ENCODE peak calls at places on chromosomes 5 and 9, in ten cellular contexts. One of them, this sample, is unnamed.

GRCh38 chr9:76687861-76688374 is 76.3 kb upstream of the PCA3 start:
- DNase-seq in Peyer's patch: no peak
- DNase-seq in spleen: no peak
- DNase-seq in ovary: no peak
- DNase-seq in stomach: peak
- DNase-seq in A549: no peak
- DNase-seq in HCT116: peak
- DNase-seq in gastrocnemius medialis: no peak
- DNase-seq in vagina: no peak
- DNase-seq in esophagus squamous epithelium: no peak
- DNase-seq in this sample: no peak

GRCh38 chr9:36928670-36929349 is 105.3 kb downstream of the PAX5 start:
- DNase-seq in gastrocnemius medialis: no peak
- DNase-seq in stomach: no peak
- DNase-seq in A549: peak
- DNase-seq in Peyer's patch: no peak
- DNase-seq in vagina: no peak
- DNase-seq in spleen: no peak
- DNase-seq in ovary: no peak
- DNase-seq in esophagus squamous epithelium: no peak
- DNase-seq in HCT116: no peak
- DNase-seq in this sample: no peak

GRCh38 chr5:62268239-62268638 is 37.8 kb upstream of the KIF2A start:
- DNase-seq in stomach: no peak
- DNase-seq in gastrocnemius medialis: no peak
- DNase-seq in vagina: no peak
- DNase-seq in A549: peak
- DNase-seq in Peyer's patch: no peak
- DNase-seq in HCT116: peak
- DNase-seq in spleen: no peak
- DNase-seq in esophagus squamous epithelium: no peak
- DNase-seq in ovary: no peak
- DNase-seq in this sample: no peak

GRCh38 chr9:75803130-75803529 is 87.3 kb upstream of the PCSK5 start:
- DNase-seq in Peyer's patch: no peak
- DNase-seq in spleen: no peak
- DNase-seq in HCT116: no peak
- DNase-seq in A549: no peak
- DNase-seq in esophagus squamous epithelium: no peak
- DNase-seq in vagina: no peak
- DNase-seq in gastrocnemius medialis: no peak
- DNase-seq in ovary: no peak
- DNase-seq in stomach: no peak
- DNase-seq in this sample: no peak

GRCh38 chr5:2153808-2154207 is 271.1 kb upstream of the IRX4 start:
- DNase-seq in vagina: no peak
- DNase-seq in Peyer's patch: no peak
- DNase-seq in A549: no peak
- DNase-seq in spleen: peak
- DNase-seq in gastrocnemius medialis: no peak
- DNase-seq in stomach: no peak
- DNase-seq in esophagus squamous epithelium: no peak
- DNase-seq in ovary: no peak
- DNase-seq in HCT116: no peak
- DNase-seq in this sample: no peak

GRCh38 chr5:128539038-128539429 is 989 bp upstream of the FBN2 start:
- DNase-seq in stomach: no peak
- DNase-seq in vagina: no peak
- DNase-seq in HCT116: no peak
- DNase-seq in esophagus squamous epithelium: no peak
- DNase-seq in ovary: no peak
- DNase-seq in Peyer's patch: no peak
- DNase-seq in A549: peak
- DNase-seq in gastrocnemius medialis: no peak
- DNase-seq in spleen: peak
- DNase-seq in this sample: no peak

GRCh38 chr9:100352201-100352726 is 478 bp downstream of the TEX10 start:
- DNase-seq in HCT116: no peak
- DNase-seq in Peyer's patch: no peak
- DNase-seq in stomach: peak
- DNase-seq in ovary: peak
- DNase-seq in esophagus squamous epithelium: no peak
- DNase-seq in vagina: peak
- DNase-seq in spleen: no peak
- DNase-seq in gastrocnemius medialis: peak
- DNase-seq in A549: peak
- DNase-seq in this sample: peak

GRCh38 chr9:20962487-20962886 is 69.0 kb downstream of the HACD4 start:
- DNase-seq in stomach: no peak
- DNase-seq in esophagus squamous epithelium: no peak
- DNase-seq in gastrocnemius medialis: no peak
- DNase-seq in HCT116: no peak
- DNase-seq in A549: no peak
- DNase-seq in ovary: no peak
- DNase-seq in vagina: no peak
- DNase-seq in Peyer's patch: no peak
- DNase-seq in spleen: no peak
- DNase-seq in this sample: no peak

GRCh38 chr5:141603912-141604311 is 14.9 kb downstream of the DIAPH1 start:
- DNase-seq in ovary: no peak
- DNase-seq in stomach: no peak
- DNase-seq in vagina: no peak
- DNase-seq in HCT116: no peak
- DNase-seq in A549: no peak
- DNase-seq in gastrocnemius medialis: no peak
- DNase-seq in Peyer's patch: no peak
- DNase-seq in esophagus squamous epithelium: no peak
- DNase-seq in spleen: no peak
- DNase-seq in this sample: no peak

GRCh38 chr5:141605523-141606277 is 13.1 kb downstream of the DIAPH1 start:
- DNase-seq in HCT116: no peak
- DNase-seq in spleen: peak
- DNase-seq in Peyer's patch: no peak
- DNase-seq in vagina: no peak
- DNase-seq in gastrocnemius medialis: peak
- DNase-seq in stomach: peak
- DNase-seq in A549: no peak
- DNase-seq in esophagus squamous epithelium: peak
- DNase-seq in ovary: no peak
- DNase-seq in this sample: no peak

GRCh38 chr5:141608557-141608956 is 10.2 kb downstream of the DIAPH1 start:
- DNase-seq in spleen: no peak
- DNase-seq in vagina: no peak
- DNase-seq in Peyer's patch: no peak
- DNase-seq in HCT116: no peak
- DNase-seq in A549: no peak
- DNase-seq in gastrocnemius medialis: no peak
- DNase-seq in esophagus squamous epithelium: no peak
- DNase-seq in ovary: no peak
- DNase-seq in stomach: no peak
- DNase-seq in this sample: no peak

GRCh38 chr5:141608046-141608445 is 10.8 kb downstream of the DIAPH1 start:
- DNase-seq in Peyer's patch: no peak
- DNase-seq in A549: no peak
- DNase-seq in esophagus squamous epithelium: no peak
- DNase-seq in HCT116: no peak
- DNase-seq in ovary: no peak
- DNase-seq in vagina: no peak
- DNase-seq in stomach: no peak
- DNase-seq in gastrocnemius medialis: no peak
- DNase-seq in spleen: no peak
- DNase-seq in this sample: no peak

DNA sequence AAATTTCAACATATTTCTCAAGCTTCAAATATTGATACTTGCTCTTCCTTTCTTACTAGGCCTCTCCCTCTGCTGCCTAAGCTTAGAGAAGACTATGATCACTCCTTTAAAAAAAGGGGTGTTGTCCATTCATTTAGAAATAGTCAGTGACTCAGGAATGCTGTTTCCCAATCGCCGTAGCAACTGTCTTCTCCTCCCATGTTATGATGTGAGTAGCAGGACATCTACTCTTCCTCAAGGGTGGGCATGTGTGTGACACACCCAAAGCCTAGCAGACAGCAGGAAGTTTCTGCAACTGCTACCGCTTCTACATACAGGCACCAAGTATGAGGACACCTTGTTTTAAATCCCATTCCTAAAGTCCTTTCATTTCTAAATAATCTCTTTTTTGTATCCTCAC is 14.5 kb downstream of the DIAPH1 start:
- DNase-seq in HCT116: peak
- DNase-seq in Peyer's patch: no peak
- DNase-seq in esophagus squamous epithelium: no peak
- DNase-seq in vagina: no peak
- DNase-seq in stomach: peak
- DNase-seq in spleen: no peak
- DNase-seq in A549: peak
- DNase-seq in gastrocnemius medialis: peak
- DNase-seq in ovary: peak
- DNase-seq in this sample: peak
- TF ChIP-seq POLR2A in HCT116: no peak
- TF ChIP-seq POLR2A in Peyer's patch: no peak
- TF ChIP-seq POLR2A in esophagus squamous epithelium: no peak
- TF ChIP-seq POLR2A in vagina: no peak
- TF ChIP-seq POLR2A in stomach: no peak
- TF ChIP-seq POLR2A in spleen: no peak
- TF ChIP-seq POLR2A in A549: no peak
- TF ChIP-seq POLR2A in gastrocnemius medialis: no peak
- TF ChIP-seq POLR2A in ovary: no peak
- TF ChIP-seq POLR2A in this sample: no peak

GRCh38 chr9:109317311-109317978 is 3.4 kb downstream of the EPB41L4B start:
- DNase-seq in vagina: no peak
- DNase-seq in stomach: no peak
- DNase-seq in A549: no peak
- DNase-seq in Peyer's patch: no peak
- DNase-seq in gastrocnemius medialis: no peak
- DNase-seq in spleen: no peak
- DNase-seq in HCT116: no peak
- DNase-seq in esophagus squamous epithelium: no peak
- DNase-seq in ovary: no peak
- DNase-seq in this sample: no peak
- H3K4me3 ChIP-seq in vagina: no peak
- H3K4me3 ChIP-seq in stomach: no peak
- H3K4me3 ChIP-seq in A549: no peak
- H3K4me3 ChIP-seq in Peyer's patch: peak
- H3K4me3 ChIP-seq in gastrocnemius medialis: no peak
- H3K4me3 ChIP-seq in spleen: no peak
- H3K4me3 ChIP-seq in HCT116: no peak
- H3K4me3 ChIP-seq in esophagus squamous epithelium: no peak
- H3K4me3 ChIP-seq in ovary: no peak
- H3K4me3 ChIP-seq in this sample: no peak

GRCh38 chr5:154756871-154757646 is 1.9 kb downstream of the LARP1 start:
- DNase-seq in gastrocnemius medialis: peak
- DNase-seq in HCT116: no peak
- DNase-seq in esophagus squamous epithelium: no peak
- DNase-seq in stomach: peak
- DNase-seq in A549: no peak
- DNase-seq in ovary: peak
- DNase-seq in vagina: no peak
- DNase-seq in Peyer's patch: peak
- DNase-seq in spleen: peak
- DNase-seq in this sample: peak
- TF ChIP-seq POLR2A in gastrocnemius medialis: peak
- TF ChIP-seq POLR2A in HCT116: peak
- TF ChIP-seq POLR2A in esophagus squamous epithelium: no peak
- TF ChIP-seq POLR2A in stomach: no peak
- TF ChIP-seq POLR2A in A549: no peak
- TF ChIP-seq POLR2A in ovary: peak
- TF ChIP-seq POLR2A in vagina: no peak
- TF ChIP-seq POLR2A in Peyer's patch: no peak
- TF ChIP-seq POLR2A in spleen: no peak
- TF ChIP-seq POLR2A in this sample: no peak

DNA sequence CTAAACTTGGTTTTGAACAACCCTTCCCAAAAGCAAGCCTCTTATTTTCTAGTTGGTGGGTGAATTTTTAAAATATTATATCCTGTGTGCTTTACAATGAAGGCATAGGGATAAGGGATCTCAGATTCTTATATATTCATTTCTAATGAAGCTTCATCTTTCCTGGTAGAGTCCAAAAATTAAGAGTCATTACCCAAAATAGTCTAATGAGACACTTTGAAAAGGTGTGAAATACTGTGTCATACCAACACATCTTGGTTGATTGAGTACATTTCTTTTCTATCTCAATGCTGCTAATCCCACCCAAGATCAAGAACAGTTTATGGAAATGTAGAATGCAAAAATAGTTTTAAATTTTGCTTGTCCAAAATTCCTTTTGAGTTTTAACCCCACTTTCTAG is 7.4 kb downstream of the EBF1 start:
- DNase-seq in spleen: no peak
- DNase-seq in ovary: no peak
- DNase-seq in vagina: no peak
- DNase-seq in esophagus squamous epithelium: no peak
- DNase-seq in gastrocnemius medialis: no peak
- DNase-seq in HCT116: no peak
- DNase-seq in A549: no peak
- DNase-seq in stomach: no peak
- DNase-seq in Peyer's patch: no peak
- DNase-seq in this sample: no peak
- H3K4me3 ChIP-seq in spleen: no peak
- H3K4me3 ChIP-seq in ovary: no peak
- H3K4me3 ChIP-seq in vagina: no peak
- H3K4me3 ChIP-seq in esophagus squamous epithelium: no peak
- H3K4me3 ChIP-seq in gastrocnemius medialis: no peak
- H3K4me3 ChIP-seq in HCT116: no peak
- H3K4me3 ChIP-seq in A549: no peak
- H3K4me3 ChIP-seq in stomach: no peak
- H3K4me3 ChIP-seq in Peyer's patch: no peak
- H3K4me3 ChIP-seq in this sample: no peak

GRCh38 chr9:130433947-130434262 is 10.9 kb upstream of the ASS1 start:
- DNase-seq in stomach: no peak
- DNase-seq in spleen: no peak
- DNase-seq in esophagus squamous epithelium: no peak
- DNase-seq in ovary: no peak
- DNase-seq in vagina: no peak
- DNase-seq in HCT116: no peak
- DNase-seq in A549: no peak
- DNase-seq in gastrocnemius medialis: no peak
- DNase-seq in Peyer's patch: no peak
- DNase-seq in this sample: no peak
- TF ChIP-seq POLR2A in stomach: no peak
- TF ChIP-seq POLR2A in spleen: no peak
- TF ChIP-seq POLR2A in esophagus squamous epithelium: no peak
- TF ChIP-seq POLR2A in ovary: no peak
- TF ChIP-seq POLR2A in vagina: no peak
- TF ChIP-seq POLR2A in HCT116: no peak
- TF ChIP-seq POLR2A in A549: no peak
- TF ChIP-seq POLR2A in gastrocnemius medialis: no peak
- TF ChIP-seq POLR2A in Peyer's patch: no peak
- TF ChIP-seq POLR2A in this sample: no peak

GRCh38 chr5:149836451-149837139 is 106.5 kb downstream of the PPARGC1B start:
- DNase-seq in HCT116: no peak
- DNase-seq in Peyer's patch: no peak
- DNase-seq in stomach: no peak
- DNase-seq in A549: no peak
- DNase-seq in vagina: no peak
- DNase-seq in gastrocnemius medialis: no peak
- DNase-seq in spleen: peak
- DNase-seq in ovary: no peak
- DNase-seq in esophagus squamous epithelium: no peak
- DNase-seq in this sample: no peak
- H3K4me3 ChIP-seq in HCT116: no peak
- H3K4me3 ChIP-seq in Peyer's patch: no peak
- H3K4me3 ChIP-seq in stomach: no peak
- H3K4me3 ChIP-seq in A549: no peak
- H3K4me3 ChIP-seq in vagina: no peak
- H3K4me3 ChIP-seq in gastrocnemius medialis: no peak
- H3K4me3 ChIP-seq in spleen: no peak
- H3K4me3 ChIP-seq in ovary: no peak
- H3K4me3 ChIP-seq in esophagus squamous epithelium: no peak
- H3K4me3 ChIP-seq in this sample: no peak